ENCODE peak calls at places on chromosome X, in six cellular contexts. T is heart left ventricle, B is tibial nerve, R is stomach, Y is Peyer's patch, Q is breast epithelium. C is an unnamed sample.

GRCh38 chrX:15750611-15751159 is 12.6 kb downstream of the CA5B start:
- DNase-seq in Y (no peak), Q (no peak), B (no peak), T (no peak), R (no peak), C (no peak)

GRCh38 chrX:153812220-153812619 is 17.8 kb downstream of the SSR4 start:
- DNase-seq in B (no peak), R (no peak), Q (no peak), Y (no peak), T (no peak), C (no peak)

GRCh38 chrX:19747672-19748610 is 139.5 kb downstream of the SH3KBP1 start:
- DNase-seq in T (peak; percentile 18), Y (peak; percentile 76), R (no peak), B (no peak), Q (no peak), C (no peak)

GRCh38 chrX:37685452-37686347 is at the start of gene XK:
- DNase-seq in Y (peak; percentile 25), T (peak; percentile 34), R (peak; percentile 65), Q (peak; percentile 52), B (no peak), C (no peak)

GRCh38 chrX:47316276-47317025 is 53.9 kb upstream of the ZNF157 start:
- DNase-seq in R (peak; percentile 32), Y (no peak), Q (no peak), T (no peak), B (no peak), C (no peak)

GRCh38 chrX:10630320-10630719 is 9.9 kb upstream of the MID1 start:
- DNase-seq in B (no peak), R (no peak), Y (no peak), T (no peak), Q (no peak), C (no peak)

GRCh38 chrX:136021903-136022302 is 36.7 kb downstream of the SLC9A6 start:
- DNase-seq in R (no peak), Y (no peak), Q (no peak), B (no peak), T (no peak), C (no peak)

GRCh38 chrX:108072746-108073145 is 18.6 kb downstream of the PSMD10 start:
- DNase-seq in B (no peak), T (no peak), Y (no peak), Q (no peak), R (no peak), C (no peak)

GRCh38 chrX:131225078-131225477 is 64.0 kb downstream of the IGSF1 start:
- DNase-seq in Q (no peak), B (no peak), Y (no peak), R (no peak), T (no peak), C (no peak)

GRCh38 chrX:148530464-148531077 is 30.2 kb downstream of the AFF2 start:
- DNase-seq in Y (peak; percentile 35), B (peak; percentile 19), R (no peak), T (no peak), Q (no peak), C (no peak)

GRCh38 chrX:75067931-75068330 is 88.2 kb downstream of the ABCB7 start:
- DNase-seq in B (no peak), T (no peak), Q (no peak), R (no peak), Y (no peak), C (no peak)

GRCh38 chrX:15188039-15188438 is 81.8 kb downstream of the ASB9 start:
- DNase-seq in Q (no peak), R (no peak), T (no peak), Y (no peak), B (no peak), C (no peak)

GRCh38 chrX:70132877-70133302 is 357 bp upstream of the IGBP1 start:
- DNase-seq in B (no peak), Q (no peak), Y (no peak), R (no peak), T (no peak), C (no peak)

GRCh38 chrX:103212749-103213457 is 2.0 kb upstream of the BEX4 start:
- DNase-seq in B (no peak), R (no peak), Y (no peak), T (no peak), Q (no peak), C (no peak)

GRCh38 chrX:38117485-38117884 is 103.2 kb downstream of the SRPX start:
- DNase-seq in R (peak; percentile 45), T (no peak), Q (no peak), B (no peak), Y (no peak), C (no peak)

GRCh38 chrX:111338095-111338698 is 67.9 kb upstream of the CAPN6 start:
- DNase-seq in R (no peak), T (no peak), Y (no peak), B (no peak), Q (no peak), C (no peak)

GRCh38 chrX:154013614-154014360 is 5.9 kb downstream of the IRAK1 start:
- DNase-seq in T (no peak), Y (no peak), B (no peak), Q (no peak), R (peak; percentile 41), C (no peak)

GRCh38 chrX:44105228-44105913 is 132.2 kb upstream of the NDP start:
- DNase-seq in T (no peak), B (no peak), R (no peak), Y (no peak), Q (no peak), C (no peak)

GRCh38 chrX:28787206-28787605 is 200.0 kb downstream of the IL1RAPL1 start:
- DNase-seq in R (no peak), T (no peak), Q (no peak), B (no peak), Y (no peak), C (no peak)

GRCh38 chrX:67582436-67582835 is 38.6 kb downstream of the AR start:
- DNase-seq in Y (no peak), B (no peak), T (no peak), R (no peak), Q (no peak), C (no peak)

GRCh38 chrX:135477576-135477975 is 42.9 kb upstream of the INTS6L start:
- DNase-seq in T (peak; percentile 74), Q (peak; percentile 60), R (peak; percentile 79), B (peak; percentile 36), Y (no peak), C (no peak)

GRCh38 chrX:79366888-79367749 is at the start of gene ITM2A:
- DNase-seq in Q (peak; percentile 49), T (peak; percentile 28), Y (peak; percentile 63), B (peak; percentile 17), R (peak; percentile 34), C (no peak)

GRCh38 chrX:103398321-103398937 is 22.1 kb downstream of the BEX3 start:
- DNase-seq in R (no peak), T (no peak), Q (no peak), Y (no peak), B (no peak), C (no peak)

GRCh38 chrX:13131511-13132137 is 87.2 kb upstream of the FAM9C start:
- DNase-seq in R (no peak), B (no peak), Q (no peak), Y (no peak), T (no peak), C (no peak)

GRCh38 chrX:57528670-57529255 is 63.0 kb upstream of the ZXDB start:
- DNase-seq in Q (no peak), T (no peak), R (no peak), B (no peak), Y (no peak), C (peak; percentile 37)

GRCh38 chrX:154979671-154980070 is 42.9 kb downstream of the F8 start:
- DNase-seq in Q (no peak), B (no peak), Y (no peak), T (no peak), R (no peak), C (no peak)

GRCh38 chrX:132489256-132490085 is 633 bp upstream of the MBNL3 start:
- DNase-seq in Y (peak; percentile 49), R (peak; percentile 78), B (peak; percentile 13), Q (peak; percentile 56), T (peak; percentile 53), C (no peak)

GRCh38 chrX:137194164-137194563 is 160.4 kb upstream of the GPR101 start:
- DNase-seq in B (no peak), Q (no peak), R (peak; percentile 27), T (no peak), Y (no peak), C (no peak)

GRCh38 chrX:120514236-120514635 is 45.1 kb upstream of the LAMP2 start:
- DNase-seq in T (no peak), Q (no peak), R (no peak), B (no peak), Y (no peak), C (no peak)

GRCh38 chrX:31199770-31200114 is 127.9 kb upstream of the FTHL17 start:
- DNase-seq in Y (no peak), R (peak; percentile 70), T (no peak), B (no peak), Q (no peak), C (no peak)

GRCh38 chrX:48711929-48712505 is 15.5 kb downstream of the SUV39H1 start:
- DNase-seq in Y (no peak), R (no peak), B (no peak), T (no peak), Q (no peak), C (no peak)
- H3K4me3 ChIP-seq in Y (no peak overlapping the region), R (no peak overlapping the region), B (no peak overlapping the region), T (no peak overlapping the region), Q (no peak overlapping the region), C (no peak overlapping the region)

GRCh38 chrX:53071604-53072417 is 10.4 kb upstream of the TSPYL2 start:
- DNase-seq in B (peak; percentile 80), Y (peak; percentile 83), R (peak; percentile 81), T (peak; percentile 35), Q (no peak), C (no peak)
- TF ChIP-seq POLR2A in B (no peak), Y (no peak), R (no peak), T (no peak), Q (no peak), C (no peak)

DNA sequence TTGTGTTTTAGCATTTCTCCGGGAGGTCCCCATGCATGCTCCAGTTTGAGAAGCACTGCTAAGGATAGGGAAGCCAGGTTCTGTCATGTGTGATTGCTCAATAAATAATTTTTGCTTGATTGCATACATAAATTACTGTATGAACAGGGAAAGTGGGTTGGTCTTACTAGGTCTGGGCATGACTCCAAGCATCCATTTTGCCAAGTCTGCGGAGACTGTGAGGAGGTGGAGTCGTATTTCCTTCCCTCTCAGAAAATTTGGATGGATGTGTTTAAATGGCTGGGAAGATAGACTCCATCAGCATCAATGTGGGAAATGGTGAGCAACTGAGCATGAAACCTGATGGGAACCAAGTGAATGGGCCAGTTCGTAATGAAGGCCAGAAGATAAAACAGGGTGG is 84.0 kb downstream of the NHS start:
- DNase-seq in R (peak; percentile 32), B (peak; percentile 35), Y (no peak), Q (no peak), T (peak; percentile 17), C (no peak)
- H3K4me3 ChIP-seq in R (no peak overlapping the region), B (no peak overlapping the region), Y (no peak overlapping the region), Q (no peak overlapping the region), T (no peak overlapping the region), C (no peak overlapping the region)

DNA sequence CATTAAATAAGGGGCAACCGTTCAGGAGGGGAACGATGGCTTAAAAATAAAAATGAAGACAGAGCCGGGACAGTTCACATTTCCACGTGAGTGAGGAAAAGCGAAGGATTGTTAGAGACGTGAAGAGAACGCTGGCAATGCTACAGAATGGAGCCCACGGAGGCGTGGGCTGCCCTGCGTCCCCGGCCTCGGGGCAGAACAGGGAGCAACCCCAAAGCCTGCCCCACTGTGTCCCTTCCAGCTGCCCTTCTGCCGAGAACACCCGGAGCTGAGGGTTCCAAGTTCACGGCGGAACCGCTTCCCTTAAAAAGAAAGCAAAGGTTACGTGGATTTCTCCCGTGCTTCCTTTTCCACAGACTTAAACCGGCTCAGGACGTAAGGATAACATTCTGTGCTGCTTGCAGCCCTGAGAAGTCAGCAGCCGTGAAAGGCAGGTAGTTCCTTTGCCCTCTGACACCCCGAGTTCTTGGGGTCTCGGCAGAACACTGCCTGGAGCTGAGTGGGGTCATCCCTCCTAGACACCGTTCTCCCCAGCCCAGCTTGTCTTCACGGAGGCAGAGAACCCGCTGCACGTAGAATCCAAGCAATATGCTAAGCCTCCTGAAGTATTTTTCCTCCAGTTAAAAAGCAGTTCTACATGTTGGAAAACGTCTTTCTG is 14.2 kb downstream of the DHRSX start:
- DNase-seq in T (no peak), R (no peak), Q (no peak), B (no peak), Y (no peak), C (no peak)
- TF ChIP-seq POLR2A in T (no peak), R (no peak), Q (no peak), B (no peak), Y (no peak), C (no peak)